ENCODE peak calls at places on chromosome 3, in six cellular contexts. A, B, N, M, W and O are unnamed samples.

GRCh38 chr3:169764164-169764452 is 752 bp downstream of the TERC start:
- DNase-seq in A (no peak), B (no peak), N (no peak), M (peak; percentile 42), W (no peak), O (no peak)

GRCh38 chr3:152738656-152739055 is 96.3 kb upstream of the P2RY1 start:
- DNase-seq in A (no peak), B (no peak), N (no peak), M (no peak), W (no peak), O (no peak)

GRCh38 chr3:134294302-134294925 is 43.8 kb upstream of the RYK start:
- DNase-seq in A (no peak), B (peak; percentile 25), N (no peak), M (no peak), W (no peak), O (no peak)

GRCh38 chr3:179464296-179465092 is 13.2 kb upstream of the GNB4 start:
- DNase-seq in A (no peak), B (no peak), N (no peak), M (no peak), W (no peak), O (no peak)

GRCh38 chr3:14563946-14564539 is 23.9 kb upstream of the GRIP2 start:
- DNase-seq in A (no peak), B (no peak), N (no peak), M (no peak), W (no peak), O (no peak)

GRCh38 chr3:149179225-149179624 is 42.4 kb downstream of the CP start:
- DNase-seq in A (no peak), B (no peak), N (no peak), M (peak; percentile 51), W (no peak), O (no peak)

GRCh38 chr3:184582583-184582982 is 21.0 kb downstream of the EPHB3 start:
- DNase-seq in A (no peak), B (no peak), N (no peak), M (no peak), W (peak; percentile 62), O (no peak)

GRCh38 chr3:158725348-158725966 is 6.8 kb downstream of the RARRES1 start:
- DNase-seq in A (peak; percentile 71), B (no peak), N (no peak), M (peak; percentile 97), W (no peak), O (no peak)

GRCh38 chr3:42493126-42493797 is 9.2 kb upstream of the VIPR1 start:
- DNase-seq in A (no peak), B (no peak), N (no peak), M (no peak), W (no peak), O (no peak)

GRCh38 chr3:40920041-40920440 is 279.3 kb upstream of the CTNNB1 start:
- DNase-seq in A (no peak), B (no peak), N (no peak), M (no peak), W (no peak), O (no peak)

GRCh38 chr3:172980849-172981248 is 160.2 kb downstream of the SPATA16 start:
- DNase-seq in A (no peak), B (no peak), N (no peak), M (no peak), W (no peak), O (no peak)

GRCh38 chr3:139113231-139113749 is 68.6 kb upstream of the PRR23C start:
- DNase-seq in A (no peak), B (no peak), N (no peak), M (peak; percentile 6), W (no peak), O (no peak)

GRCh38 chr3:13850161-13850945 is 29.5 kb downstream of the WNT7A start:
- DNase-seq in A (no peak), B (no peak), N (peak; percentile 93), M (peak; percentile 1), W (no peak), O (peak; percentile 76)

GRCh38 chr3:159766563-159767185 is 222.0 kb upstream of the IL12A start:
- DNase-seq in A (no peak), B (no peak), N (no peak), M (peak; percentile 46), W (no peak), O (no peak)

GRCh38 chr3:134462236-134463059 is 23.3 kb downstream of the ANAPC13 start:
- DNase-seq in A (no peak), B (no peak), N (no peak), M (peak; percentile 89), W (no peak), O (no peak)

GRCh38 chr3:196740476-196741400 is 1.1 kb downstream of the PAK2 start:
- DNase-seq in A (no peak), B (peak; percentile 36), N (no peak), M (peak; percentile 65), W (no peak), O (no peak)

GRCh38 chr3:48716508-48716981 is 476 bp downstream of the IP6K2 start:
- DNase-seq in A (no peak), B (peak; percentile 26), N (no peak), M (no peak), W (no peak), O (no peak)

GRCh38 chr3:183583331-183584245 is 28.1 kb upstream of the KLHL6 start:
- DNase-seq in A (no peak), B (no peak), N (peak; percentile 39), M (no peak), W (no peak), O (no peak)

GRCh38 chr3:10312866-10313265 is 8.0 kb downstream of the SEC13 start:
- DNase-seq in A (no peak), B (no peak), N (no peak), M (no peak), W (no peak), O (no peak)

GRCh38 chr3:42700366-42701288 is 2.0 kb downstream of the HHATL start:
- DNase-seq in A (no peak), B (no peak), N (no peak), M (no peak), W (peak; percentile 59), O (no peak)

GRCh38 chr3:7697538-7697937 is 804.1 kb upstream of the LMCD1 start:
- DNase-seq in A (no peak), B (no peak), N (no peak), M (no peak), W (no peak), O (no peak)

GRCh38 chr3:11624161-11624560 is 19.6 kb downstream of the VGLL4 start:
- DNase-seq in A (no peak), B (peak; percentile 41), N (no peak), M (peak; percentile 26), W (no peak), O (no peak)

GRCh38 chr3:27360113-27361078 is 8.8 kb downstream of the NEK10 start:
- DNase-seq in A (peak; percentile 21), B (no peak), N (peak; percentile 45), M (no peak), W (no peak), O (no peak)

GRCh38 chr3:39707314-39707909 is 102.0 kb upstream of the MYRIP start:
- DNase-seq in A (no peak), B (no peak), N (no peak), M (peak; percentile 43), W (no peak), O (no peak)

GRCh38 chr3:38387862-38388261 is 41.3 kb downstream of the XYLB start:
- DNase-seq in A (no peak), B (no peak), N (no peak), M (no peak), W (no peak), O (no peak)

GRCh38 chr3:122760457-122761271 is 33.0 kb downstream of the HSPBAP1 start:
- DNase-seq in A (no peak), B (no peak), N (peak; percentile 85), M (no peak), W (no peak), O (no peak)

GRCh38 chr3:98695816-98696215 is 67.3 kb upstream of the ST3GAL6 start:
- DNase-seq in A (no peak), B (no peak), N (no peak), M (peak; percentile 16), W (no peak), O (no peak)

GRCh38 chr3:11532865-11533490 is 110.7 kb downstream of the VGLL4 start:
- DNase-seq in A (no peak), B (no peak), N (no peak), M (no peak), W (no peak), O (no peak)

GRCh38 chr3:15805756-15806266 is 8.0 kb upstream of the ANKRD28 start:
- DNase-seq in A (no peak), B (no peak), N (no peak), M (peak; percentile 93), W (no peak), O (no peak)

GRCh38 chr3:13288732-13289718 is 131.1 kb downstream of the NUP210 start:
- DNase-seq in A (no peak), B (no peak), N (no peak), M (no peak), W (no peak), O (no peak)

GRCh38 chr3:42106646-42107045 is 15.5 kb downstream of the TRAK1 start:
- DNase-seq in A (no peak), B (no peak), N (no peak), M (no peak), W (no peak), O (no peak)

GRCh38 chr3:79521221-79521848 is 246.5 kb downstream of the ROBO1 start:
- DNase-seq in A (no peak), B (no peak), N (no peak), M (peak; percentile 20), W (no peak), O (no peak)
- TF ChIP-seq CTCF in A (peak; percentile 58), B (no peak), N (no peak), M (peak; percentile 86), W (peak; percentile 49), O (peak; percentile 96)

GRCh38 chr3:102060814-102061213 is 211.5 kb downstream of the NFKBIZ start:
- DNase-seq in A (no peak), B (no peak), N (no peak), M (no peak), W (no peak), O (no peak)
- TF ChIP-seq CTCF in A (no peak), B (no peak), N (no peak), M (no peak), W (no peak), O (no peak)

DNA sequence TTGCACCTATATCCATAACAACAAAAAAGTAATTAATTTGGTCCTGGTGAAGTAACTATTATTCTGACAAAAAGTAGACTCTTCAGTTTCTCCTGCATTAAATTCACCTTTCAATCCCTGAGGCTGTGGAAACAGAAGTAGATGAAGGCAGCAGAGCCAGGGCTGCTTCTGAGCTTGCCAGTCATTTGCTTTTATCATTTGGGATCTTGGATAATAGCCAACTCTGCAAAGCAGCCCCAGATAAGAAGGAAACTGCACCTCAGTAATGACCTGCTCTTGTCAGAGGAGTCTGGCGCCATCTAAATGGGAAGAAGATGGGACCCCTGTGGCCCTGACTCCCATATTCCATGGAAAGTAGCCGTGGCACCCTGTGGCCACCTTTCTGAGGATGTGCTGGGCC is 9.7 kb downstream of the CCR9 start:
- DNase-seq in A (no peak), B (no peak), N (no peak), M (no peak), W (no peak), O (no peak)
- TF ChIP-seq CTCF in A (no peak), B (no peak), N (no peak), M (no peak), W (no peak), O (no peak)

GRCh38 chr3:181103605-181104004 is 114.1 kb upstream of the DNAJC19 start:
- DNase-seq in A (no peak), B (no peak), N (no peak), M (no peak), W (no peak), O (no peak)
- TF ChIP-seq CTCF in A (no peak), B (no peak), N (no peak), M (peak; percentile 43), W (no peak), O (peak; percentile 43)

GRCh38 chr3:191373327-191373726 is 43.0 kb upstream of the UTS2B start:
- DNase-seq in A (no peak), B (no peak), N (no peak), M (no peak), W (no peak), O (no peak)
- TF ChIP-seq CTCF in A (no peak), B (no peak), N (no peak), M (no peak), W (no peak), O (no peak)